ENCODE peak calls at places on chromosomes 13 and 19, in four cellular contexts. One of them, this sample, is unnamed.

GRCh38 chr19:10797541-10798256 is 38.3 kb downstream of the TMED1 start:
- DNase-seq in H1: no peak
- DNase-seq in GM12878: peak
- DNase-seq in HepG2: no peak
- DNase-seq in this sample: no peak

GRCh38 chr13:79405831-79406596 is at the start of gene RBM26:
- DNase-seq in GM12878: peak
- DNase-seq in HepG2: peak
- DNase-seq in H1: peak
- DNase-seq in this sample: peak

GRCh38 chr13:76795701-76796695 is 90.2 kb downstream of the KCTD12 start:
- DNase-seq in HepG2: no peak
- DNase-seq in GM12878: no peak
- DNase-seq in H1: no peak
- DNase-seq in this sample: no peak

GRCh38 chr19:54612428-54612827 is 17.9 kb upstream of the LILRB1 start:
- DNase-seq in HepG2: no peak
- DNase-seq in GM12878: no peak
- DNase-seq in H1: no peak
- DNase-seq in this sample: no peak

GRCh38 chr19:3671680-3672574 is 28.3 kb downstream of the PIP5K1C start:
- DNase-seq in GM12878: no peak
- DNase-seq in HepG2: no peak
- DNase-seq in H1: no peak
- DNase-seq in this sample: peak

GRCh38 chr13:23273498-23273897 is 92.7 kb downstream of the SGCG start:
- DNase-seq in HepG2: no peak
- DNase-seq in GM12878: no peak
- DNase-seq in H1: no peak
- DNase-seq in this sample: no peak

GRCh38 chr19:18097993-18098890 is 664 bp downstream of the MAST3 start:
- DNase-seq in GM12878: no peak
- DNase-seq in HepG2: no peak
- DNase-seq in H1: no peak
- DNase-seq in this sample: no peak

GRCh38 chr19:56727731-56728130 is 56.2 kb upstream of the ZNF835 start:
- DNase-seq in GM12878: no peak
- DNase-seq in H1: no peak
- DNase-seq in HepG2: no peak
- DNase-seq in this sample: no peak

GRCh38 chr19:48777139-48777538 is 21.8 kb downstream of the FGF21 start:
- DNase-seq in GM12878: no peak
- DNase-seq in HepG2: no peak
- DNase-seq in H1: no peak
- DNase-seq in this sample: no peak

GRCh38 chr19:48770223-48770622 is 14.9 kb downstream of the FGF21 start:
- DNase-seq in H1: no peak
- DNase-seq in HepG2: no peak
- DNase-seq in GM12878: no peak
- DNase-seq in this sample: no peak

GRCh38 chr19:48770734-48771472 is 15.6 kb downstream of the FGF21 start:
- DNase-seq in H1: no peak
- DNase-seq in GM12878: no peak
- DNase-seq in HepG2: no peak
- DNase-seq in this sample: no peak

GRCh38 chr19:48768989-48769713 is 13.8 kb downstream of the FGF21 start:
- DNase-seq in GM12878: no peak
- DNase-seq in HepG2: peak
- DNase-seq in H1: no peak
- DNase-seq in this sample: no peak

DNA sequence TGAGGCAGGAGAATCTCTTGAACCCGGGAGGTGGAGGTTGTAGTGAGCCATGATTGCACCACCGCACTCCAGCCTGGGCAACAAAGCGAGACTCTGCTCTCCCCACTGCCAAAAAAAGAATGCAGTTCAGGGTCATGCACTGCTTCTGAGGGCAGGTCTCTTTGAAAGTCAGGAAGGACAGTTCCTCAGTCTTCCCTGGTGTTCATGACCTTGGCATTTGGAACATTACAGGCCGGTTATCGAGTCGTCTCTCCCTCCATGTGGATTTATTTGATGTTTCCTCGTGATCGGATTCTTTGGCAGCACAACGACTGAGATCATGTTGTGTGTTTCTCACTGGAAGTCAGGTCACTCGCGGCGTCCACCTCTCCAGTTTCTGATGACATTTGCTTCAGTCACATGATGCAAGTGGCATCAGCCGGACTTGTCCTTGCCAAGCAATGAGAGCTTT is 17.2 kb downstream of the FGF21 start:
- DNase-seq in H1: no peak
- DNase-seq in GM12878: no peak
- DNase-seq in HepG2: peak
- DNase-seq in this sample: no peak
- TF ChIP-seq BRCA1 in H1: no peak
- TF ChIP-seq BRCA1 in GM12878: no peak
- TF ChIP-seq BRCA1 in HepG2: no peak
- TF ChIP-seq BRCA1 in this sample: no peak

GRCh38 chr13:99307648-99308339 is 595 bp upstream of the GPR183 start:
- DNase-seq in H1: no peak
- DNase-seq in GM12878: no peak
- DNase-seq in HepG2: no peak
- DNase-seq in this sample: peak
- TF ChIP-seq CHD2 in H1: no peak
- TF ChIP-seq CHD2 in GM12878: no peak
- TF ChIP-seq CHD2 in HepG2: no peak
- TF ChIP-seq CHD2 in this sample: no peak

GRCh38 chr19:41553804-41554203 is 22.2 kb upstream of the CEACAM21 start:
- DNase-seq in H1: no peak
- DNase-seq in GM12878: no peak
- DNase-seq in HepG2: no peak
- DNase-seq in this sample: no peak

GRCh38 chr19:41551711-41552110 is 24.3 kb upstream of the CEACAM21 start:
- DNase-seq in GM12878: no peak
- DNase-seq in H1: no peak
- DNase-seq in HepG2: no peak
- DNase-seq in this sample: no peak

GRCh38 chr19:41554902-41555301 is 21.1 kb upstream of the CEACAM21 start:
- DNase-seq in GM12878: no peak
- DNase-seq in HepG2: no peak
- DNase-seq in H1: no peak
- DNase-seq in this sample: no peak

GRCh38 chr19:41551212-41551610 is 24.8 kb upstream of the CEACAM21 start:
- DNase-seq in H1: no peak
- DNase-seq in HepG2: no peak
- DNase-seq in GM12878: no peak
- DNase-seq in this sample: no peak

DNA sequence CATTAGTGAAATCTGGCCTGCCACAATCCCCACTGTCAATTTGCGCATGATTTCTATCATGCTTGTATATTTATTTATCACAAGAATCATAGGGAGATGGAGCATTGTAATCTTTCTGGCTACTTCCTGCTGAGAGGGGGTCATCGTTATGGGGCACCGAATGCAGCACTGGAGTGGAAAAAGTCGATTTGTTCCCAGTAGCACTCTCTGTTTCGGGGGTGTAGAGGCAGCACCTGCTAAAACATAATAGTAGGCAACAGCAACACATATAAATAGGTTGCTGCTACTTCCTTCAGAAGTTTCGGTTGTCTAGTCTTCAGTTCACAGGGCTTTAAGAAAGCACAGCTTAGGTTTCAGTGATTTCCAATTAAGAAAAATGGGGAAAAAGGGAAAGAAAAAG is 23.4 kb upstream of the CEACAM21 start:
- DNase-seq in HepG2: no peak
- DNase-seq in GM12878: peak
- DNase-seq in H1: no peak
- DNase-seq in this sample: no peak
- H3K9ac ChIP-seq in HepG2: no peak
- H3K9ac ChIP-seq in GM12878: peak
- H3K9ac ChIP-seq in H1: no peak
- H3K9ac ChIP-seq in this sample: no peak

GRCh38 chr19:47111081-47111589 is 2.4 kb downstream of the ZC3H4 start:
- DNase-seq in HepG2: no peak
- DNase-seq in H1: no peak
- DNase-seq in GM12878: no peak
- DNase-seq in this sample: peak

GRCh38 chr19:47112166-47112663 is 1.4 kb downstream of the ZC3H4 start:
- DNase-seq in HepG2: peak
- DNase-seq in GM12878: no peak
- DNase-seq in H1: peak
- DNase-seq in this sample: peak

GRCh38 chr19:47110521-47111080 is 3.0 kb downstream of the ZC3H4 start:
- DNase-seq in GM12878: no peak
- DNase-seq in HepG2: no peak
- DNase-seq in H1: no peak
- DNase-seq in this sample: peak

GRCh38 chr19:47112664-47113445 is 721 bp downstream of the ZC3H4 start:
- DNase-seq in H1: peak
- DNase-seq in HepG2: peak
- DNase-seq in GM12878: peak
- DNase-seq in this sample: peak

DNA sequence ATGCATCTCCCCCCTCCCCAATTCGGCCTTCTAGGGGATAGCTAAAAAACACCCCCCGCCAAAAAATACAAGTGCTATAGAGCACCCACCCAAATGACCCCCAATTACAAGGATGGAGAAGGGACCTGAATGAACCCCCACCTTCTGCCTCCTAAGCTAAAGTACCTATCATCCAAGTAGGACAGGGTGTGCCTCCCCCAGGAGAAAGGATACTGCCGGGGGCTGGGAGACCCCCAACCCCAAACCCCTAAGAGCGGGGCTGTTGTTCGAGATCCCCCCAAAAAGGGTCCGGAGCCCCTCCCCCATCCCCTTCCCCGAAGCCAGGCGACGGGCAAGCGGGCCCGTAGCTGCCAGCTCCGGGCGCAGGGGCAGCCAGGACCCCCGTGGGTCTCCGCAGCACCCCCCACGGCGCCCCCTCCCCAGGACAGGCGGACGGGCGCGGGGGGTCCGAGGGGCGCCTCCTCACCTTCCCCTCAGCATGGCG is 1.9 kb downstream of the ZC3H4 start:
- DNase-seq in H1: no peak
- DNase-seq in GM12878: no peak
- DNase-seq in HepG2: no peak
- DNase-seq in this sample: no peak
- TF ChIP-seq BRCA1 in H1: no peak
- TF ChIP-seq BRCA1 in GM12878: no peak
- TF ChIP-seq BRCA1 in HepG2: no peak
- TF ChIP-seq BRCA1 in this sample: no peak

GRCh38 chr19:42176649-42176989 is 40.9 kb downstream of the DEDD2 start:
- DNase-seq in H1: peak
- DNase-seq in HepG2: no peak
- DNase-seq in GM12878: no peak
- DNase-seq in this sample: no peak
- TF ChIP-seq CHD2 in H1: no peak
- TF ChIP-seq CHD2 in HepG2: no peak
- TF ChIP-seq CHD2 in GM12878: no peak
- TF ChIP-seq CHD2 in this sample: no peak

GRCh38 chr19:31278555-31279435 is 70.4 kb downstream of the TSHZ3 start:
- DNase-seq in HepG2: no peak
- DNase-seq in H1: no peak
- DNase-seq in GM12878: no peak
- DNase-seq in this sample: no peak
- H3K9ac ChIP-seq in HepG2: no peak
- H3K9ac ChIP-seq in H1: no peak
- H3K9ac ChIP-seq in GM12878: no peak
- H3K9ac ChIP-seq in this sample: no peak

GRCh38 chr13:46389985-46390384 is 2.9 kb upstream of the RUBCNL start:
- DNase-seq in H1: no peak
- DNase-seq in GM12878: peak
- DNase-seq in HepG2: peak
- DNase-seq in this sample: no peak
- TF ChIP-seq BRCA1 in H1: no peak
- TF ChIP-seq BRCA1 in GM12878: no peak
- TF ChIP-seq BRCA1 in HepG2: no peak
- TF ChIP-seq BRCA1 in this sample: no peak